ENCODE peak calls at places on chromosomes 13 and 19, in four cellular contexts. K is A549, H is heart left ventricle, Z is adrenal gland. N is an unnamed sample.

GRCh38 chr19:13215572-13216380 is 65.6 kb downstream of the IER2 start:
- DNase-seq in K (no peak), H (no peak), Z (no peak), N (no peak)

GRCh38 chr19:29542327-29542726 is 16.5 kb downstream of the VSTM2B start:
- DNase-seq in K (no peak), H (no peak), Z (no peak), N (no peak)

GRCh38 chr19:40921005-40921897 is 39.2 kb upstream of the CYP2A7 start:
- DNase-seq in K (peak; percentile 98), H (no peak), Z (no peak), N (peak; percentile 65)

GRCh38 chr19:54937926-54938325 is 9.4 kb downstream of the NLRP7 start:
- DNase-seq in K (no peak), H (no peak), Z (no peak), N (no peak)

GRCh38 chr13:34816543-34816942 is 125.5 kb upstream of the NBEA start:
- DNase-seq in K (no peak), H (no peak), Z (no peak), N (no peak)

GRCh38 chr13:110676057-110676510 is 29.8 kb downstream of the CARS2 start:
- DNase-seq in K (no peak), H (no peak), Z (no peak), N (no peak)

GRCh38 chr13:102693781-102694180 is 1.1 kb downstream of the METTL21C start:
- DNase-seq in K (no peak), H (no peak), Z (no peak), N (no peak)

GRCh38 chr13:26949701-26950345 is 189.2 kb upstream of the GPR12 start:
- DNase-seq in K (no peak), H (no peak), Z (no peak), N (no peak)

GRCh38 chr13:98416408-98416807 is 160.5 kb downstream of the STK24 start:
- DNase-seq in K (no peak), H (no peak), Z (no peak), N (peak; percentile 93)

GRCh38 chr19:48641850-48642249 is 4.1 kb downstream of the CA11 start:
- DNase-seq in K (no peak), H (no peak), Z (no peak), N (no peak)

GRCh38 chr19:2715470-2716274 is 5.5 kb downstream of the DIRAS1 start:
- DNase-seq in K (no peak), H (no peak), Z (no peak), N (no peak)

GRCh38 chr13:106393776-106394175 is 141.7 kb downstream of the EFNB2 start:
- DNase-seq in K (no peak), H (no peak), Z (no peak), N (no peak)

GRCh38 chr13:65154661-65155447 is 2075.3 kb downstream of the PCDH9 start:
- DNase-seq in K (no peak), H (no peak), Z (no peak), N (no peak)

GRCh38 chr13:92251815-92252214 is 853.4 kb downstream of the GPC5 start:
- DNase-seq in K (no peak), H (no peak), Z (no peak), N (no peak)

GRCh38 chr13:27830010-27830409 is 37.7 kb downstream of the GSX1 start:
- DNase-seq in K (peak; percentile 33), H (peak; percentile 33), Z (peak; percentile 26), N (peak; percentile 72)

GRCh38 chr13:111152836-111153235 is 37.7 kb downstream of the ARHGEF7 start:
- DNase-seq in K (peak; percentile 8), H (no peak), Z (no peak), N (no peak)

GRCh38 chr13:73335938-73336337 is 277.1 kb downstream of the KLF5 start:
- DNase-seq in K (no peak), H (no peak), Z (no peak), N (no peak)

DNA sequence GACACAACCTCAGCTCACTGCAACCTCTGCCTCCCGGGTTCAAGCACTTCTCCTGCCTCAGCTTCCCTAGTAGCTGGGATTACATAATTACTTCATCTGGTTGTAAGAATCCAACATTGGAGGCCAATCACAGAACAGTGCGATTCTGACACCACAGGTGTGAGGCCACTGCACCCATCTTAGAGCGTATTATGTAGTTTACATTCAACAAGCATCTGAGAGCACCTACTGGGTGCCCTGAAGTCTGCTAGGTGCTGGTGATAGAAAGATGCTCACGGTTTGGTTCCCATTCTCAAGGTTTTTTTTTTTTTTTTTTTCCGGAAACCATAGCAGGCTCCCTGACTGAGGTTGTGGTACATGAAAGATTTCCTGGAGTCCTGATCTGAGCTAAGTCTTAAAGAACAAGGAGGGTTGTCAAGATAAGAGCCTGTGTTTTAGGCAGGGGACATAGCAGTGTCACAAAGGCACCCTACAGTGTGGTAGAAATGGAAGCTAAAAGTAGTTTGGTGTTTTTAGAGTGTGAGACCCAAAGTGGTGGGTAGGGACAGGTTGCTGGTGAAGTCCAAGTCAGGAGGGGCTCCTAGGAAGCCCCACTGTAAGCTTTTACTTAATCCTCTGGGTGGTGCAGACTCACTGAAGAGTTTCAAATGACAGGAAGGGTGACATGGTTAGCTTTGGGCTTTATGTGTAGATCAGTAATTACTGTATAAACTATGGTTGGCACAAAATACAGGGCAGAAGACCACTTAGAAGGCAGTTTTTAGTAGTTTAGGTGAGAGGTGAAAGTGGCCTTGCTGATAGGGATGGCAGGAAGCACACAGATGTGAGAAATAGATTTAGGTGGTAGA is 15.2 kb downstream of the SAE1 start:
- DNase-seq in K (no peak), H (no peak), Z (no peak), N (no peak)
- TF ChIP-seq POLR2A in K (no peak), H (no peak), Z (no peak), N (no peak)

GRCh38 chr19:18494267-18494607 is 27.6 kb downstream of the ELL start:
- DNase-seq in K (no peak), H (no peak), Z (no peak), N (no peak)
- H3K4me1 ChIP-seq in K (peaks cover 12% of the 10 kb centered on the region), H (peaks cover 65% of the 10 kb centered on the region), Z (peaks cover 68% of the 10 kb centered on the region), N (peaks cover 63% of the 10 kb centered on the region)

DNA sequence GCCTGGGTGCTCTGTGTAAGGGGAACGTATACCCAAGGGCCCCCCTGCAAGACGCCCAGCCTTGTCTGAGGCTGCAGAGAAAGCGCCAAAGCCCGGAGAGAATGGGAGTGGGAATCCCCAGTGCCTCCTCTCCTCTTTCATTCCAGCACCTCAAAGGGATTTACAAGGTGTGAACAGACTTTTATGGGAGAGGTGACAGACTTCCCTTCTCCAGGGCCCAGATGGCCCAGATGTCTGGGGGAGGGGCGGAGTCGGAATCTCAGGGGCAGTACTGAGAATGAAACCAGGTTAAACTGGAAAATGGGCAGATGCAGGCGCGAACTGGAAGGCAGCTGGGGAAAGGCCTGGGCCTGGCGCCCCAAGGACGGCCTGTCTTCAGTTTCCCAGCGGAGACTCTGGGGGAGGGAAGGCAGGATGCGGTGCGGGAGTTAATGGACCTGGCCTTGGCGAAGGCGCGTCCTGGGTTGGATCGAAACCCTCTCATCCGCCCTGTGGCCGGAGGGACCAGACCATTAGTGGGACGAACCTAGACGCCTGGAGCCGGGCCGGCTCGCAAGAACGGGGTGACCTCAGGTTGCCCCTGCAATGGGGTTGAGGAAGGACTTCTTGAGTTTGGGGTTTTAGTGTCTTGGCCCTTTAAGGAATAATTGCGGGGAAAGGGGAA is 622 bp upstream of the TRIP10 start:
- DNase-seq in K (no peak), H (peak; percentile 69), Z (peak; percentile 74), N (peak; percentile 32)
- TF ChIP-seq POLR2A in K (no peak), H (no peak), Z (peak; percentile 35), N (no peak)

GRCh38 chr19:5624154-5624663 is 1.3 kb downstream of the SAFB start:
- DNase-seq in K (no peak), H (peak; percentile 56), Z (peak; percentile 58), N (peak; percentile 69)

GRCh38 chr19:5627395-5627904 is 4.6 kb downstream of the SAFB start:
- DNase-seq in K (no peak), H (peak; percentile 76), Z (peak; percentile 46), N (peak; percentile 39)

GRCh38 chr19:5624741-5625140 is 1.9 kb downstream of the SAFB start:
- DNase-seq in K (no peak), H (no peak), Z (no peak), N (no peak)

GRCh38 chr19:5623397-5624153 is 692 bp downstream of the SAFB start:
- DNase-seq in K (no peak), H (no peak), Z (peak; percentile 44), N (no peak)

GRCh38 chr19:5625641-5626040 is 2.8 kb downstream of the SAFB start:
- DNase-seq in K (no peak), H (no peak), Z (no peak), N (no peak)
- H3K4me1 ChIP-seq in K (peaks cover 22% of the 10 kb centered on the region), H (peaks cover 66% of the 10 kb centered on the region), Z (peaks cover 68% of the 10 kb centered on the region), N (peaks cover 80% of the 10 kb centered on the region)

GRCh38 chr13:38350114-38350617 is 515 bp downstream of the UFM1 start:
- DNase-seq in K (peak; percentile 25), H (peak; percentile 61), Z (peak; percentile 55), N (peak; percentile 74)

GRCh38 chr13:38346764-38347163 is 2.9 kb upstream of the UFM1 start:
- DNase-seq in K (no peak), H (no peak), Z (no peak), N (no peak)

GRCh38 chr13:38348890-38349289 is 761 bp upstream of the UFM1 start:
- DNase-seq in K (peak; percentile 9), H (no peak), Z (peak; percentile 18), N (no peak)

DNA sequence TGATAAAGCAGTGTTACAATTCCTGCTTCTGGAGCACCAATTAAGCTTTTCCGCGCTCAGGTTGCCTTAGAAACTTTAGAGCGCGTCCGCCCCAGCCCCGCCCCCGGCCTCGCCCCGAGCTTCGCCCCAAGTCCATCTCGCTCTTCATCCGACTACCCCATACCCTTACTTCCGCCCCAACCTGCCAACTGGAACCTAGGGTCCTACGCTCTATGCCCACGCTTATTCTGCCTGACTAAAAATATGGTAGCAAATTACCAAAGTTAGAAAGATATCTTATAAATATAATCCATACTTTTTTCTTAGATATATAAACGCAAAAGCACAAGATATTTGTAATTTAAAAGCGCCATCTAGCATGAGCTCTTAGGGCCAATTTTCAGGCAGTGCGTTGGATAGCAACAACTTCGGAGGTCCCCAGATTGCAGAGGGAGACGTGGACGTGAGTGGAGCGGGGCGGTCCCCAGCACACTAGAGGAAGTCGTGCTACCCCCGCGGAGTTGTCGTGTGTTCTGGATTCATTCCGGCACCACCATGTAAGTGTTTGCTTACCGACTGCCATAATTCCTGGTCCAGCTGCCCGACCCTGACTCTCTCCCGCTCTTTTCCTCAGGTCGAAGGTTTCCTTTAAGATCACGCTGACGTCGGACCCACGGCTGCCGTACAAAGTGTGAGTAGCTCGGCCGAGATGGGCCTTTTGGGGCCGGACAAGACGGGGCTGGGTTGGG is at the start of gene UFM1:
- DNase-seq in K (peak; percentile 66), H (peak; percentile 94), Z (peak; percentile 90), N (peak; percentile 89)
- TF ChIP-seq POLR2A in K (peak; percentile 58), H (no peak), Z (peak; percentile 75), N (peak; percentile 7)

GRCh38 chr19:33441277-33441699 is 67.8 kb downstream of the CEBPG start:
- DNase-seq in K (no peak), H (peak; percentile 23), Z (no peak), N (no peak)
- H3K4me1 ChIP-seq in K (no peaks in the 10 kb centered on the region), H (no peaks in the 10 kb centered on the region), Z (no peaks in the 10 kb centered on the region), N (no peaks in the 10 kb centered on the region)

GRCh38 chr13:29850213-29850898 is at the start of gene UBL3:
- DNase-seq in K (peak; percentile 87), H (peak; percentile 97), Z (peak; percentile 97), N (peak; percentile 97)
- TF ChIP-seq POLR2A in K (peak; percentile 55), H (no peak), Z (peak; percentile 83), N (no peak)

DNA sequence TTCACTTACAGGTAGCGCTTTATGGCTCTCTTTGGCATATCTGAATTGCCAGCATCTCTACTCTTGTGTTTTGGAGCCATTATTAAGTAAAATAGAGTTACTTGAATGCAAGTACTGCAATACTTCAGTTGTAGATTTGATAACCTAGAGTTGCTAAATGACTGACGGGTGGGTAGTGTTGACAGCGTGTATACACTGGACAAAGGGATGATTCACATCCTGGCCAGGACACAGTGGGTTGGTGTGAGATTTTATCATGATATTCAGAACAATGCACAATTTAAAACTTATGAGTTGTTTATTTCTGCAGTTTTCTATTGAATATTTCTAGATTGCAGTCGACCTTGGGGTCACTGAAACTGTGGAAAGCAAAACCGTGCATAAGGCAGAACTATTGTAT is 44.5 kb downstream of the NDFIP2 start:
- DNase-seq in K (no peak), H (no peak), Z (no peak), N (no peak)
- H3K4me1 ChIP-seq in K (no peaks in the 10 kb centered on the region), H (peaks cover 6% of the 10 kb centered on the region), Z (peaks cover 33% of the 10 kb centered on the region), N (peaks cover 9% of the 10 kb centered on the region)

N was measured in stomach.